ENCODE peak calls at places on chromosomes 3 and 15, in four cellular contexts. I is right lobe of liver, N is adrenal gland, P is cardiac muscle cell. D is an unnamed sample.

GRCh38 chr3:184234224-184234623 is 4.8 kb downstream of the VWA5B2 start:
- DNase-seq in P (no peak), N (peak), I (no peak), D (peak)

GRCh38 chr3:72255736-72256559 is 471.0 kb upstream of the PROK2 start:
- DNase-seq in N (no peak), P (peak), I (peak), D (peak)

GRCh38 chr3:184635126-184635525 is 73.5 kb downstream of the EPHB3 start:
- DNase-seq in I (peak), N (no peak), P (peak), D (no peak)

GRCh38 chr15:99181544-99181943 is 67.8 kb downstream of the TTC23 start:
- DNase-seq in I (no peak), P (peak), N (peak), D (no peak)

GRCh38 chr3:32432711-32433530 is 41.3 kb downstream of the CMTM7 start:
- DNase-seq in P (no peak), I (no peak), N (no peak), D (no peak)

GRCh38 chr3:49867871-49868321 is 1.8 kb downstream of the CAMKV start:
- DNase-seq in P (peak), N (no peak), I (no peak), D (no peak)

GRCh38 chr15:89999676-90000174 is 1.4 kb upstream of the ZNF710 start:
- DNase-seq in P (no peak), N (peak), I (no peak), D (no peak)

GRCh38 chr3:44031387-44032380 is 210.0 kb upstream of the TOPAZ1 start:
- DNase-seq in N (no peak), P (no peak), I (no peak), D (no peak)

GRCh38 chr3:146655333-146655996 is 50.3 kb upstream of the PLSCR5 start:
- DNase-seq in N (no peak), I (no peak), P (no peak), D (no peak)

GRCh38 chr3:12329063-12329462 is 40.2 kb downstream of the PPARG start:
- DNase-seq in N (no peak), I (no peak), P (no peak), D (no peak)

GRCh38 chr15:39642011-39642640 is 61.2 kb downstream of the THBS1 start:
- DNase-seq in I (no peak), N (peak), P (peak), D (no peak)

GRCh38 chr3:38479431-38480092 is 16.6 kb upstream of the EXOG start:
- DNase-seq in I (peak), N (peak), P (peak), D (peak)

GRCh38 chr3:61686228-61686648 is 124.9 kb downstream of the PTPRG start:
- DNase-seq in P (no peak), I (no peak), N (no peak), D (no peak)

GRCh38 chr3:32596926-32597369 is 26.3 kb upstream of the DYNC1LI1 start:
- DNase-seq in N (no peak), I (no peak), P (no peak), D (no peak)

GRCh38 chr15:58701376-58701775 is 48.1 kb downstream of the ADAM10 start:
- DNase-seq in N (no peak), P (no peak), I (no peak), D (no peak)

GRCh38 chr15:35936284-35936683 is 390.3 kb upstream of the DPH6 start:
- DNase-seq in N (no peak), I (no peak), P (no peak), D (no peak)

GRCh38 chr15:67082007-67082536 is 16.7 kb downstream of the SMAD3 start:
- DNase-seq in I (peak), N (no peak), P (no peak), D (no peak)

GRCh38 chr15:55289573-55290360 is at the start of gene RAB27A:
- DNase-seq in P (peak), I (peak), N (peak), D (peak)

GRCh38 chr15:60679256-60679655 is 200.3 kb upstream of the ICE2 start:
- DNase-seq in I (no peak), N (no peak), P (no peak), D (no peak)

GRCh38 chr3:9809239-9809614 is 835 bp upstream of the TTLL3 start:
- DNase-seq in I (no peak), N (no peak), P (no peak), D (no peak)

GRCh38 chr3:143634427-143634826 is 213.8 kb downstream of the SLC9A9 start:
- DNase-seq in I (no peak), N (no peak), P (no peak), D (no peak)

GRCh38 chr3:31172336-31172735 is 277.9 kb upstream of the GADL1 start:
- DNase-seq in I (no peak), N (no peak), P (no peak), D (no peak)

GRCh38 chr15:83837946-83838571 is 184.1 kb downstream of the ADAMTSL3 start:
- DNase-seq in P (peak), I (peak), N (peak), D (no peak)

GRCh38 chr3:66200786-66201185 is 20.0 kb upstream of the SLC25A26 start:
- DNase-seq in I (no peak), N (no peak), P (no peak), D (no peak)

GRCh38 chr3:169189486-169189885 is 474.0 kb downstream of the MECOM start:
- DNase-seq in P (no peak), I (no peak), N (no peak), D (no peak)

GRCh38 chr3:48370330-48370708 is 1.7 kb upstream of the FBXW12 start:
- DNase-seq in I (no peak), P (no peak), N (no peak), D (no peak)

GRCh38 chr15:92051726-92052125 is 198.2 kb downstream of the SLCO3A1 start:
- DNase-seq in I (no peak), N (no peak), P (no peak), D (no peak)

GRCh38 chr3:42830437-42831320 is 21.4 kb downstream of the ACKR2 start:
- DNase-seq in P (peak), I (no peak), N (no peak), D (no peak)
- H3K27ac ChIP-seq in P (no peak), I (peak), N (no peak), D (no peak)

DNA sequence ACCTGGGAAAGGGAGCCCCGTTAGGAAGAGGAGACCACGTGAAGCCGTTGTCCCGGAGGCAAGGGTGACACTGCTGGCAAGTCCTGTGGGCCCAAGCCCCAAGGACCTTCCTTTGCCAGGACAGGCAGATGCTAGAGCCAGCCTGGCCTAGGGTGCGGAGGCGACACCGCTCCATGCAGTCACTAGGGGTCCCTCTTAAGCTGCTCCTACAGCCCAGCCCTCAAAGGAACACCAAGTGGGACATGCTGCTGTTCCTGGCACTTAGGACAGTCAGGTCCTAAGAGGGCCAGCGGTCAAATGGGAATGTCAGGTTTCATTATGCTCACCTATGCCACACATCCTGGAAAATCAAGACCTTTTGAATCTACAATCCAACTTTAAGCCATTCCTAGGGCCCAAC is 59.7 kb downstream of the RPN1 start:
- DNase-seq in N (no peak), I (peak), P (peak), D (no peak)
- TF ChIP-seq CTCF in N (no peak), I (peak), P (peak), D (no peak)

DNA sequence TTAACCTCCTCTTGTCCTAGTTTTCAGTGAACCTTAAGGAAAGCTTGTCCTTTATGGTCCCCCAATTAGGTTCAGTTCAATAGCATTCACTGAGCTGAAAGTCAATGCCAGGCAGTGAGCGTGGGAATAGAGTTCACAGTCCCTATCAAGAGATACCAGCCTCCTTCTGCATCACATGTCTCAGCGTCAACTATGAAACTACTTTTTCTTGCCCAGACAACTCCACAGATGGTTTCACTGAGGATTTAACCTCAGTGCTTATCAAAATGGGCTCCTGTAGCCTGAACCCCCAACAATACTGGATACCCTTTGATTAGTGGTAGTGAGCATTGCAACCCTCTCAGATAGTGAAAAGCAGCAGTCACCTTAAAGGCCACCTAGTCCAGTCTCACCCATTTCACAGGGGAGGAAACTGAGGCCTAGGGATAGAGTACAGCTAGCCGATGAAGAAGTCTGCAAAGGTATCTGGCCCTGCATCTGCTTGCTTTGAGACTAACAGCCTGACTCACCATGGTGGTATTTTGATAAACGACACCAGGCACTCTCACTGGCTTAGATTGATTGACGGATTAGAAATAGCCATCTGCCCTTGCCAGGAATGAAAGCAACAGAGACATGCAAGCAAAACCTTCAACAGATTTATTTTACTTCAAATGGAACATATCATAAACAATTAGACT is 1.6 kb upstream of the UBA3 start:
- DNase-seq in I (no peak), N (no peak), P (no peak), D (no peak)
- H3K27ac ChIP-seq in I (no peak), N (no peak), P (peak), D (no peak)

GRCh38 chr3:117268318-117268717 is 558.7 kb downstream of the TUSC7 start:
- DNase-seq in I (no peak), P (no peak), N (no peak), D (no peak)
- TF ChIP-seq CTCF in I (peak), P (no peak), N (no peak), D (no peak)